ENCODE peak calls at places on chromosomes 7 and 10, in ten cellular contexts. J is M059J; T is HFFc6; O is stimulated activated CD4-positive, alpha-beta T cell treated with anti-CD3 and anti-CD28 coated beads, Interleukin-4, amount 100 ng/mL, for 4 hours; E is fibroblast of villous mesenchyme; X is Peyer's patch; B is psoas muscle; L is kidney; U is NCI-H1048; M is kidney epithelial cell. R is an unnamed sample.

GRCh38 chr7:49400891-49401550 is 372.4 kb upstream of the VWC2 start:
- DNase-seq in J (no peak), T (no peak), O (no peak), E (no peak), X (no peak), B (no peak), L (no peak), U (no peak), M (peak), R (no peak)

GRCh38 chr7:11533229-11533820 is 298.7 kb downstream of the THSD7A start:
- DNase-seq in J (no peak), T (no peak), O (no peak), E (peak), X (no peak), B (no peak), L (no peak), U (no peak), M (no peak), R (no peak)

GRCh38 chr10:132891994-132892393 is 50.4 kb downstream of the CFAP46 start:
- DNase-seq in J (no peak), T (peak), O (no peak), E (peak), X (no peak), B (no peak), L (no peak), U (no peak), M (no peak), R (no peak)

GRCh38 chr10:67256984-67257383 is 331.1 kb downstream of the LRRTM3 start:
- DNase-seq in J (no peak), T (no peak), O (no peak), E (no peak), X (no peak), B (no peak), L (no peak), U (no peak), M (peak), R (no peak)

GRCh38 chr10:73873163-73873842 is 1.1 kb downstream of the CAMK2G start:
- DNase-seq in J (no peak), T (no peak), O (no peak), E (no peak), X (no peak), B (no peak), L (no peak), U (no peak), M (no peak), R (no peak)

GRCh38 chr10:77837248-77837924 is 89.2 kb downstream of the DLG5 start:
- DNase-seq in J (peak), T (peak), O (peak), E (peak), X (peak), B (no peak), L (peak), U (no peak), M (no peak), R (peak)

GRCh38 chr7:39656415-39656814 is 33.0 kb downstream of the RALA start:
- DNase-seq in J (no peak), T (no peak), O (no peak), E (no peak), X (no peak), B (no peak), L (no peak), U (no peak), M (no peak), R (no peak)

GRCh38 chr10:109882251-109883057 is 40.9 kb downstream of the XPNPEP1 start:
- DNase-seq in J (no peak), T (no peak), O (no peak), E (no peak), X (no peak), B (no peak), L (no peak), U (no peak), M (no peak), R (no peak)

GRCh38 chr7:120793213-120793936 is 64.6 kb downstream of the TSPAN12 start:
- DNase-seq in J (no peak), T (no peak), O (no peak), E (no peak), X (no peak), B (no peak), L (no peak), U (no peak), M (no peak), R (no peak)

GRCh38 chr7:50669890-50670289 is 104.7 kb upstream of the DDC start:
- DNase-seq in J (no peak), T (no peak), O (no peak), E (no peak), X (no peak), B (no peak), L (no peak), U (no peak), M (no peak), R (no peak)

GRCh38 chr10:77305650-77306632 is 331.7 kb downstream of the KCNMA1 start:
- DNase-seq in J (peak), T (peak), O (no peak), E (no peak), X (no peak), B (no peak), L (no peak), U (no peak), M (no peak), R (no peak)

GRCh38 chr7:29337628-29338116 is 143.1 kb downstream of the CHN2 start:
- DNase-seq in J (peak), T (no peak), O (no peak), E (peak), X (peak), B (no peak), L (no peak), U (no peak), M (no peak), R (no peak)

R was measured in non-pigmented ciliary epithelial cell.